ENCODE peak calls at places on chromosomes 7 and 10, in eight cellular contexts. K is prostate gland; X is left cardiac atrium; J is heart left ventricle; R is anterior cingulate cortex; P is KG1; G is CD4-positive, CD25-positive, alpha-beta regulatory T cell; A is RWPE1. H is an unnamed sample.

GRCh38 chr10:12337407-12337806 is 11.9 kb upstream of the CAMK1D start:
- DNase-seq in J (no peak), K (no peak), A (no peak), G (no peak), X (no peak), R (no peak), P (no peak), H (no peak)

GRCh38 chr7:44292418-44292817 is 33.0 kb downstream of the CAMK2B start:
- DNase-seq in X (no peak), G (no peak), R (no peak), P (no peak), A (no peak), J (no peak), K (no peak), H (no peak)

GRCh38 chr10:60629332-60629731 is 148.9 kb upstream of the CDK1 start:
- DNase-seq in A (no peak), X (no peak), G (no peak), R (no peak), P (no peak), J (no peak), K (no peak), H (no peak)

GRCh38 chr10:122040786-122041185 is 51.8 kb downstream of the TACC2 start:
- DNase-seq in A (no peak), X (no peak), R (no peak), P (no peak), K (no peak), G (no peak), J (no peak), H (no peak)

GRCh38 chr7:32937344-32938174 is 19.7 kb upstream of the FKBP9 start:
- DNase-seq in K (peak), G (no peak), P (no peak), A (no peak), J (peak), X (peak), R (no peak), H (no peak)

GRCh38 chr7:166370-167060 is 25.9 kb upstream of the FAM20C start:
- DNase-seq in A (no peak), K (no peak), P (no peak), X (peak), G (no peak), J (no peak), R (no peak), H (peak)

GRCh38 chr10:61592581-61592980 is 70.1 kb upstream of the CABCOCO1 start:
- DNase-seq in K (no peak), R (no peak), J (no peak), A (no peak), G (no peak), P (no peak), X (no peak), H (no peak)

GRCh38 chr10:29646238-29646902 is 11.6 kb upstream of the SVIL start:
- DNase-seq in P (no peak), X (no peak), G (no peak), K (peak), R (no peak), A (peak), J (no peak), H (no peak)

GRCh38 chr7:151088856-151089699 is 2.8 kb downstream of the AGAP3 start:
- DNase-seq in A (peak), P (no peak), R (no peak), K (peak), X (peak), G (no peak), J (peak), H (peak)

GRCh38 chr7:66960192-66960591 is 35.2 kb downstream of the SBDS start:
- DNase-seq in X (no peak), R (no peak), P (no peak), J (no peak), A (no peak), K (no peak), G (no peak), H (no peak)

GRCh38 chr7:36129048-36129534 is 24.0 kb upstream of the EEPD1 start:
- DNase-seq in X (peak), K (peak), G (no peak), P (no peak), J (peak), A (peak), R (no peak), H (peak)

GRCh38 chr10:123588386-123588914 is 77.7 kb upstream of the GPR26 start:
- DNase-seq in R (no peak), J (no peak), X (no peak), G (no peak), K (no peak), P (no peak), A (no peak), H (no peak)